ENCODE peak calls at places on chromosomes 12 and 14, in eight cellular contexts. I is cardiac muscle cell; U is spleen; S is CD8-positive, alpha-beta T cell; M is psoas muscle; Y is right atrium auricular region; N is esophagus squamous epithelium; X is IMR-90. Z is an unnamed sample. For H3K27me3, the result is how much of the 10 kb centered on the place peaks cover.

GRCh38 chr12:85733984-85734383 is 102.2 kb downstream of the RASSF9 start:
- DNase-seq in X (no peak), N (no peak), Y (no peak), S (no peak), M (no peak), U (no peak), I (no peak), Z (no peak)

GRCh38 chr12:31783996-31784645 is 55.3 kb upstream of the AMN1 start:
- DNase-seq in X (no peak), S (no peak), U (no peak), I (no peak), N (no peak), M (no peak), Y (no peak), Z (no peak)

GRCh38 chr12:27535318-27535717 is 11.3 kb downstream of the PPFIBP1 start:
- DNase-seq in Y (no peak), U (no peak), I (no peak), S (no peak), N (no peak), M (no peak), X (no peak), Z (no peak)

GRCh38 chr12:100154472-100155247 is 12.0 kb upstream of the BLTP3B start:
- DNase-seq in U (peak), I (peak), N (no peak), S (peak), M (peak), Y (peak), X (peak), Z (peak)

GRCh38 chr12:50222275-50222783 is 55.2 kb upstream of the CERS5 start:
- DNase-seq in U (no peak), S (peak), I (peak), Y (peak), X (peak), M (peak), N (no peak), Z (peak)

GRCh38 chr12:112116232-112117060 is 7.9 kb upstream of the NAA25 start:
- DNase-seq in I (peak), N (no peak), M (peak), X (peak), U (peak), Y (peak), S (no peak), Z (no peak)

GRCh38 chr14:45426685-45427282 is 173.8 kb upstream of the MIS18BP1 start:
- DNase-seq in I (peak), S (no peak), N (no peak), X (peak), U (no peak), M (no peak), Y (no peak), Z (peak)

GRCh38 chr14:39768579-39768978 is 336.3 kb upstream of the FBXO33 start:
- DNase-seq in N (no peak), X (no peak), S (no peak), Y (no peak), I (no peak), U (no peak), M (no peak), Z (no peak)

GRCh38 chr14:74852922-74853530 is 22.9 kb downstream of the PROX2 start:
- DNase-seq in N (no peak), U (no peak), X (peak), S (no peak), M (no peak), Y (no peak), I (no peak), Z (peak)

GRCh38 chr12:10395390-10395998 is 5.7 kb upstream of the KLRK1 start:
- DNase-seq in Y (no peak), I (no peak), S (no peak), X (peak), U (no peak), N (no peak), M (peak), Z (peak)

DNA sequence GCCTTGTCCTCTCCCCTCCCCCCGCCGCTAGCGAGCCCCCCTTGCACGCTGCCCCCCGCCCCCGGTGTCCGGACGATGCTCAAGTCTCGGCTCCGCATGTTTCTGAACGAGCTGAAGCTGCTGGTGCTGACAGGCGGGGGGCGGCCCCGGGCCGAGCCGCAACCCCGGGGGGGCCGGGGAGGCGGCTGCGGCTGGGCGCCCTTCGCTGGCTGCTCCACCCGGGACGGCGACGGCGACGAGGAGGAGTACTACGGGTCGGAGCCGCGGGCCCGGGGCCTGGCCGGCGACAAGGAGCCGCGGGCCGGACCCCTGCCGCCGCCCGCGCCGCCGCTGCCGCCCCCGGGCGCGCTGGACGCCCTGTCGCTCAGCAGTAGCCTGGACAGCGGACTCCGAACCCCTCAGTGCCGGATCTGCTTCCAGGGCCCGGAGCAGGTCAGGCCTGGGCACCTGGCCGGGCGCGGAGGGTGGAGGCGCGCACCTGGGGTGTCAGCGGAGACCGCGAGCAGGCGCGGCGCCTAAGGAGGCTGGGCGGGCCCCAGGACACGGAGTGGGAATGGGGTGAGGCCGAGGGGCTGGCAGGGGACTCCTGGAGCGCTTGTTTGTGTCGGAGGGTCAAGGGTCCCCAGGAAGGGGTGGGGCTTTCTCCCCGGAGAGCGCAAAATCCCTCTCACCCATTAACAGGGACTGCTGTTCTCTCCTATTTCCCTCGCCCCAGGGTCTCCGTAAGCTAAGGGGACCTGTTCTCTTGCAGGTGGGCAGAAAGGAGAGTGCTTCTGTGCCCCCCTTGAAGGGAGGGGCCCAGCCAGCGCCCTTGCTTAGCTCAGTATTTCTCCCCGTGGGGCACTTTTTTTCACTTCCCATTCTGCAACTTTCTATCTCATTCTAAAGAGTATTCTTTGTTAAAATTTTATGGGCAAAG is 810 bp downstream of the MARCHF9 start:
- DNase-seq in N (no peak), X (no peak), S (peak), U (peak), I (peak), Y (no peak), M (no peak), Z (no peak)
- H3K27me3 ChIP-seq in N (under half), X (under half), S (under half), U (under half), I (under half), Y (under half), M (under half), Z (under half)

DNA sequence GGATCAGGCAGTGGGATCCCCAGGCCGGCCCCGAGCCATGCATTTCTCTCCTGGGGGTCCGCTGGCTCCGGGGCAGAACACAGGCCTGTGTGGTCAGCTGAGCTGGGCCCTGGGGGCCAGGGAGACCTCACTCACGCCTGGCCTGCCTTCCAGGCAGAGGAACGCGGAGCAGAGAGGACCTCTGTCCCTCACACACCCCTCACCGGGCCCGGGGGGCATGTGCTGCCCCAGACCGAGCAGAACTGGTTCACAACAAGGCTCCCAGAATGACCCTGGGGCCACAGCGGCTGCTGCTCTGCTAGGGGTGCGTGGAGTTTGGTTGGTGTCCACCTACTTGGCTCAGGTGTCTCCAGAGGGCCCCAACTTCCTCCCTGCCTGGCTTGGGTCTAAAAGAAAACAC is 33.0 kb upstream of the RFLNA start:
- DNase-seq in S (no peak), U (no peak), I (no peak), N (no peak), M (no peak), X (no peak), Y (no peak), Z (no peak)
- H3K27me3 ChIP-seq in S (under half), U (under half), I (under half), N (under half), M (under half), X (half or more), Y (under half), Z (under half)

DNA sequence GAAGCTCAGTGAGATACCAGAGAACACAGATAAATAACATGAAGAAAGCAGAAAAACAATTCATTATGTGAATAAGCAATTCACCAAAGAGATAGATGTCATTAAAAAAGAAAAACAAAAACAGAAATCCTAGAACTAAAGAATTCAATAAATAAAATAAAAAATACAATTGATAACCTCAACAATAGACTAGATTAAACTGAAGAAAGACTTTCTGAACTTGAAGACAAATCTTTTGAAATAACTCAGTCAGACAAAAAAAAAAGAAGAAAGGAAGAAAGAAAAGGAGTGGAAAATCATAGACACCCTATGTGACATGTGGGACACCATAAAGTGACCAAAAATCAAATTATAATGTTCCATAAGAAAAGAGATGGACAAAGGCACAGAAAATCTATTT is 14.0 kb upstream of the SLC38A1 start:
- DNase-seq in Y (no peak), I (no peak), N (no peak), X (no peak), U (no peak), S (no peak), M (no peak), Z (no peak)
- H3K27me3 ChIP-seq in Y (under half), I (under half), N (under half), X (under half), U (under half), S (under half), M (under half), Z (under half)

DNA sequence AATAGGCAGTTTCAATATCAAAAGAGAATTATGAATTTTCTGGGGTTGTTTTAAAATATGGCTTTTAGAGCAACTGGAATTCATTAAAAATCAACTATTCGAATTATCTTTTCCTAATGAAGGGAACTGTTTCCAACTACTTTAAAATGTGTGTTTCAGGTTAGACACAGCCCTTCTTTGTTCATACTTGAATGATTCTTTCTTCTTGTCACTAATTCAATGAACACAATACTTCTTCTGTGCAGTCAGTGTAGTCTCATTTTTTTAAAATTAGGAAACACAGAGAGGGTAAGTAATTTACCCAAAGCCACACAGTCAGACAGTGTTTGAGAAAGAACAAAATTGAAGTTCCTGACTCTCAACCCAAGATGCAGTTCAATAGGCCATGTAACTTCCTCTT is 414.0 kb downstream of the CCDC91 start:
- DNase-seq in I (no peak), Y (no peak), U (no peak), S (no peak), X (no peak), M (no peak), N (no peak), Z (no peak)
- H3K27me3 ChIP-seq in I (under half), Y (under half), U (under half), S (under half), X (under half), M (under half), N (under half), Z (under half)

GRCh38 chr12:128009108-128009507 is 257.9 kb upstream of the TMEM132C start:
- DNase-seq in I (peak), S (no peak), X (no peak), Y (no peak), N (no peak), U (no peak), M (no peak), Z (no peak)
- H3K27me3 ChIP-seq in I (under half), S (under half), X (under half), Y (under half), N (under half), U (under half), M (under half), Z (under half)

GRCh38 chr12:76424941-76425340 is 76.7 kb upstream of the BBS10 start:
- DNase-seq in I (no peak), U (no peak), Y (no peak), S (no peak), N (no peak), M (no peak), X (no peak), Z (no peak)
- H3K27me3 ChIP-seq in I (under half), U (under half), Y (under half), S (under half), N (under half), M (under half), X (under half), Z (under half)

GRCh38 chr12:108009442-108009841 is 119.6 kb upstream of the WSCD2 start:
- DNase-seq in S (no peak), X (no peak), Y (no peak), N (no peak), U (no peak), M (no peak), I (no peak), Z (peak)
- H3K27me3 ChIP-seq in S (under half), X (under half), Y (under half), N (under half), U (under half), M (under half), I (under half), Z (under half)

DNA sequence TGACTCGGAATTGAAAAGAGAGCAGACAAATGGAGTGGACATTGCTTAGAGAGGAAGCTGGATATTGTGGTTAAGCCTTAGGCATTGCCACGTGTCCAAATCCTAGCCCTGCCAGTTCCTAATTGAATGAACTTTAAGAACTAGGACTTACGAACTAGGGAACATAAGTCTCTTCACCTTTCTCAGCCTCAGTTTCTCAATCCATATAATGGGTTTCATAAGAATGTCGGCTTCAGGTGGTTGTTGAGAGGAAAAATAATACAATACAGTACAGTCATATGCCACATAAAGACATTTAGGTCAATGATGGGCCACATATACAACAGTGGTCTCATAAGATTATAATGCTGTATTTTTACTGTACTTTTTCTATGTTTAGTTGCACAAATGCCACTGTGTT is 14.6 kb upstream of the TBX5 start:
- DNase-seq in I (no peak), M (no peak), S (no peak), N (no peak), U (no peak), X (no peak), Y (no peak), Z (no peak)
- H3K27me3 ChIP-seq in I (half or more), M (under half), S (under half), N (under half), U (under half), X (under half), Y (under half), Z (under half)

GRCh38 chr12:52727037-52727436 is 23.7 kb upstream of the KRT77 start:
- DNase-seq in X (no peak), Y (no peak), U (no peak), M (no peak), S (no peak), I (no peak), N (no peak), Z (no peak)
- H3K27me3 ChIP-seq in X (under half), Y (under half), U (under half), M (under half), S (under half), I (under half), N (under half), Z (under half)

Z was measured in foreskin keratinocyte.